ENCODE peak calls at places on chromosomes 12 and 14, in six cellular contexts. B, X, Y, Q, N and L are unnamed samples.

GRCh38 chr14:23364164-23364571 is 804 bp downstream of the EFS start:
- DNase-seq in B (no peak), X (peak), Y (peak), Q (no peak), N (no peak), L (no peak)

GRCh38 chr12:19130224-19131019 is 889 bp downstream of the PLEKHA5 start:
- DNase-seq in B (peak), X (peak), Y (peak), Q (no peak), N (peak), L (peak)

GRCh38 chr12:128811806-128812205 is 12.0 kb downstream of the SLC15A4 start:
- DNase-seq in B (no peak), X (no peak), Y (no peak), Q (no peak), N (no peak), L (no peak)

GRCh38 chr12:52581481-52581880 is 7.8 kb upstream of the KRT74 start:
- DNase-seq in B (no peak), X (no peak), Y (no peak), Q (no peak), N (no peak), L (peak)

GRCh38 chr14:76775695-76776305 is 14.5 kb downstream of the VASH1 start:
- DNase-seq in B (no peak), X (no peak), Y (peak), Q (no peak), N (peak), L (no peak)

GRCh38 chr14:50943261-50943942 is 881 bp downstream of the PYGL start:
- DNase-seq in B (peak), X (no peak), Y (no peak), Q (no peak), N (peak), L (peak)

GRCh38 chr14:29311983-29312382 is 545.4 kb downstream of the FOXG1 start:
- DNase-seq in B (no peak), X (no peak), Y (no peak), Q (no peak), N (no peak), L (no peak)

GRCh38 chr12:115956674-115957073 is 320.8 kb downstream of the MED13L start:
- DNase-seq in B (no peak), X (no peak), Y (no peak), Q (no peak), N (no peak), L (no peak)

GRCh38 chr14:50953497-50953896 is 9.2 kb upstream of the PYGL start:
- DNase-seq in B (no peak), X (no peak), Y (no peak), Q (no peak), N (no peak), L (no peak)

GRCh38 chr12:62900686-62901272 is 34.2 kb downstream of the PPM1H start:
- DNase-seq in B (no peak), X (no peak), Y (no peak), Q (no peak), N (no peak), L (peak)

GRCh38 chr12:1937481-1938224 is 19.2 kb upstream of the CACNA2D4 start:
- DNase-seq in B (peak), X (no peak), Y (no peak), Q (no peak), N (no peak), L (no peak)

GRCh38 chr14:92173668-92174067 is 51.9 kb downstream of the CPSF2 start:
- DNase-seq in B (no peak), X (no peak), Y (no peak), Q (no peak), N (no peak), L (no peak)

GRCh38 chr14:92670177-92670576 is 78.2 kb downstream of the LGMN start:
- DNase-seq in B (no peak), X (no peak), Y (no peak), Q (no peak), N (no peak), L (peak)

GRCh38 chr12:47715877-47716548 is 9.3 kb downstream of the ENDOU start:
- DNase-seq in B (no peak), X (no peak), Y (no peak), Q (no peak), N (no peak), L (no peak)

GRCh38 chr12:14650791-14651190 is 45.6 kb downstream of the GUCY2C start:
- DNase-seq in B (no peak), X (no peak), Y (no peak), Q (no peak), N (no peak), L (no peak)
- TF ChIP-seq CTCF in B (no peak), X (no peak), Y (no peak), Q (no peak), N (no peak), L (no peak)

GRCh38 chr12:57574795-57575194 is 16.2 kb upstream of the PIP4K2C start:
- DNase-seq in B (no peak), X (no peak), Y (no peak), Q (no peak), N (no peak), L (no peak)
- TF ChIP-seq CTCF in B (no peak), X (no peak), Y (no peak), Q (no peak), N (no peak), L (no peak)

DNA sequence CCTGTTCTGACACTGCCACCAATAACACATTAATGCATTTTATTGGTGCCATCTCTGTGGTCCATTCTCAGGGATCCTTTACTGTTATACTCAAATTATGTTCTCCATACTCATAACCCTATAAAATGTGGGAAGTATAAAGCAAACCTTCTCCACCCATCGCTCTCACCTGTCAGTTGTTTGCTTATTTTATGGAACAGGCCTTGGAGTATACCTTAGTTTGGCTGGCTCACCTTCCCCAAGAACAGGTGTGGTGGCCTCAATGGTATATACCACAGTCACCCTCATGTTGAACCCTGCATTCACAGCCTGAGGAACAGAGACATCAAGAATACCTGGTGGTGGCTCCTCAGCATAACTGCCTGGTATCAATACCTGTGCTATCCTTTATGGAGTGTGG is 308.4 kb upstream of the STXBP6 start:
- DNase-seq in B (no peak), X (no peak), Y (no peak), Q (no peak), N (no peak), L (no peak)
- TF ChIP-seq CTCF in B (no peak), X (no peak), Y (no peak), Q (no peak), N (no peak), L (no peak)

GRCh38 chr12:7042847-7043246 is 17.7 kb upstream of the C1S start:
- DNase-seq in B (no peak), X (no peak), Y (no peak), Q (no peak), N (no peak), L (peak)
- TF ChIP-seq CTCF in B (peak), X (peak), Y (peak), Q (peak), N (peak), L (peak)

GRCh38 chr14:77804592-77804991 is 4.7 kb downstream of the ADCK1 start:
- DNase-seq in B (no peak), X (peak), Y (no peak), Q (no peak), N (no peak), L (peak)

GRCh38 chr14:77794357-77794756 is 5.6 kb upstream of the ADCK1 start:
- DNase-seq in B (no peak), X (no peak), Y (no peak), Q (no peak), N (no peak), L (no peak)

GRCh38 chr14:77800814-77801213 is 905 bp downstream of the ADCK1 start:
- DNase-seq in B (no peak), X (no peak), Y (no peak), Q (no peak), N (no peak), L (no peak)

GRCh38 chr14:77805703-77806102 is 5.8 kb downstream of the ADCK1 start:
- DNase-seq in B (no peak), X (no peak), Y (no peak), Q (no peak), N (no peak), L (no peak)

GRCh38 chr14:77799863-77800730 is at the start of gene ADCK1:
- DNase-seq in B (peak), X (peak), Y (peak), Q (peak), N (peak), L (peak)
- TF ChIP-seq CTCF in B (peak), X (no peak), Y (peak), Q (peak), N (peak), L (peak)

GRCh38 chr12:46267618-46268348 is 1.1 kb downstream of the SLC38A1 start:
- DNase-seq in B (no peak), X (peak), Y (peak), Q (no peak), N (peak), L (peak)

GRCh38 chr12:46265102-46265501 is 3.7 kb downstream of the SLC38A1 start:
- DNase-seq in B (no peak), X (no peak), Y (no peak), Q (no peak), N (no peak), L (no peak)

GRCh38 chr12:46266869-46267617 is 1.8 kb downstream of the SLC38A1 start:
- DNase-seq in B (peak), X (peak), Y (peak), Q (no peak), N (peak), L (peak)

GRCh38 chr12:46265734-46266133 is 3.1 kb downstream of the SLC38A1 start:
- DNase-seq in B (no peak), X (no peak), Y (no peak), Q (no peak), N (no peak), L (no peak)

GRCh38 chr12:46266382-46266791 is 2.5 kb downstream of the SLC38A1 start:
- DNase-seq in B (no peak), X (no peak), Y (no peak), Q (no peak), N (no peak), L (peak)
- TF ChIP-seq CTCF in B (no peak), X (peak), Y (no peak), Q (no peak), N (no peak), L (no peak)